ENCODE peak calls at places on chromosomes 2 and 18, in nine cellular contexts. B is EL; L is NCI-H774; G is activated CD4-positive, alpha-beta T cell treated with anti-CD3 and anti-CD28 coated beads for 48 hours; I is astrocyte of the cerebellum; S is sigmoid colon; C is lower leg skin; F is ELR; V is NCI-H1417. O is an unnamed sample.

GRCh38 chr18:9356969-9357368 is 22.4 kb downstream of the TWSG1 start:
- DNase-seq in C (no peak), B (no peak), F (no peak), I (no peak), G (no peak), V (no peak), S (no peak), L (no peak), O (no peak)

GRCh38 chr2:197137826-197138480 is 172.6 kb downstream of the ANKRD44 start:
- DNase-seq in G (no peak), I (no peak), L (no peak), C (no peak), B (peak), S (no peak), F (peak), V (no peak), O (no peak)

GRCh38 chr2:136233315-136233714 is 115.4 kb upstream of the CXCR4 start:
- DNase-seq in B (no peak), F (no peak), C (no peak), S (no peak), G (no peak), V (no peak), L (no peak), I (no peak), O (no peak)

GRCh38 chr2:210167227-210167626 is 4.0 kb downstream of the KANSL1L start:
- DNase-seq in L (no peak), S (no peak), V (no peak), F (peak), I (no peak), B (peak), G (no peak), C (no peak), O (no peak)

GRCh38 chr2:240187989-240188590 is 47.6 kb upstream of the OTOS start:
- DNase-seq in C (no peak), S (peak), L (no peak), V (no peak), B (no peak), I (no peak), F (no peak), G (no peak), O (peak)

GRCh38 chr18:79912409-79912991 is 39.0 kb downstream of the SLC66A2 start:
- DNase-seq in G (peak), B (no peak), I (peak), F (no peak), V (no peak), L (no peak), C (no peak), S (no peak), O (peak)

GRCh38 chr2:137928547-137929503 is 35.4 kb upstream of the HNMT start:
- DNase-seq in G (no peak), I (no peak), L (no peak), S (no peak), V (no peak), B (peak), F (peak), C (no peak), O (no peak)

GRCh38 chr2:55364189-55365055 is 55.2 kb downstream of the CCDC88A start:
- DNase-seq in V (no peak), B (peak), F (peak), I (peak), S (peak), L (no peak), G (no peak), C (peak), O (no peak)